ENCODE peak calls at places on chromosomes 1 and 21, in five cellular contexts. S, E, P, G and Q are unnamed samples.

GRCh38 chr1:200147094-200147493 is 119.6 kb downstream of the NR5A2 start:
- DNase-seq in S (no peak), E (no peak), P (no peak), G (no peak), Q (no peak)

GRCh38 chr1:208187499-208188041 is 56.6 kb downstream of the PLXNA2 start:
- DNase-seq in S (no peak), E (peak; percentile 53), P (no peak), G (no peak), Q (no peak)

GRCh38 chr1:3902111-3902511 is 2.0 kb upstream of the C1orf174 start:
- DNase-seq in S (no peak), E (no peak), P (peak; percentile 47), G (no peak), Q (no peak)

GRCh38 chr1:72891976-72892375 is 609.6 kb upstream of the NEGR1 start:
- DNase-seq in S (no peak), E (no peak), P (no peak), G (peak; percentile 18), Q (no peak)

GRCh38 chr21:30248844-30249243 is 32.9 kb upstream of the CLDN8 start:
- DNase-seq in S (no peak), E (no peak), P (no peak), G (no peak), Q (no peak)

GRCh38 chr1:177255411-177255810 is 84.7 kb downstream of the BRINP2 start:
- DNase-seq in S (no peak), E (no peak), P (no peak), G (peak; percentile 46), Q (peak; percentile 87)

GRCh38 chr1:113760102-113760804 is 967 bp upstream of the PHTF1 start:
- DNase-seq in S (no peak), E (no peak), P (no peak), G (no peak), Q (no peak)

GRCh38 chr1:62229468-62229867 is 34.8 kb downstream of the L1TD1 start:
- DNase-seq in S (no peak), E (no peak), P (no peak), G (no peak), Q (no peak)

GRCh38 chr1:204190212-204191211 is 5.8 kb downstream of the KISS1 start:
- DNase-seq in S (peak; percentile 32), E (no peak), P (no peak), G (peak; percentile 69), Q (no peak)

GRCh38 chr1:219761208-219761860 is 148.4 kb upstream of the ZC3H11B start:
- DNase-seq in S (no peak), E (no peak), P (no peak), G (no peak), Q (no peak)

GRCh38 chr1:226091461-226091860 is 28.9 kb downstream of the H3-3A start:
- DNase-seq in S (no peak), E (no peak), P (no peak), G (no peak), Q (no peak)

GRCh38 chr1:44947060-44947773 is 39.2 kb downstream of the EIF2B3 start:
- DNase-seq in S (peak; percentile 37), E (no peak), P (no peak), G (peak; percentile 84), Q (peak; percentile 25)

GRCh38 chr1:44786138-44786840 is 1.7 kb downstream of the BEST4 start:
- DNase-seq in S (peak; percentile 79), E (peak; percentile 68), P (peak; percentile 86), G (peak; percentile 50), Q (peak; percentile 30)

GRCh38 chr1:228205526-228206436 is 2.1 kb upstream of the OBSCN start:
- DNase-seq in S (no peak), E (no peak), P (no peak), G (no peak), Q (no peak)

GRCh38 chr1:220803401-220804201 is 16.9 kb downstream of the MTARC1 start:
- DNase-seq in S (no peak), E (no peak), P (no peak), G (peak; percentile 65), Q (peak; percentile 53)

GRCh38 chr1:52920791-52921291 is 699 bp downstream of the ECHDC2 start:
- DNase-seq in S (peak; percentile 69), E (no peak), P (peak; percentile 57), G (no peak), Q (no peak)

GRCh38 chr1:115411388-115412063 is 73.5 kb upstream of the NGF start:
- DNase-seq in S (no peak), E (no peak), P (no peak), G (peak; percentile 89), Q (peak; percentile 76)

GRCh38 chr1:113931456-113931855 is 2.3 kb downstream of the HIPK1 start:
- DNase-seq in S (no peak), E (no peak), P (no peak), G (peak; percentile 78), Q (no peak)

GRCh38 chr1:201350361-201350725 is 27.1 kb downstream of the TNNT2 start:
- DNase-seq in S (no peak), E (no peak), P (peak; percentile 14), G (no peak), Q (no peak)

GRCh38 chr21:28916150-28916893 is 76.4 kb downstream of the LTN1 start:
- DNase-seq in S (no peak), E (no peak), P (no peak), G (no peak), Q (no peak)

GRCh38 chr1:229896306-229896705 is 170.7 kb upstream of the GALNT2 start:
- DNase-seq in S (no peak), E (no peak), P (no peak), G (no peak), Q (no peak)

GRCh38 chr1:182170941-182171461 is 109.5 kb upstream of the ZNF648 start:
- DNase-seq in S (no peak), E (no peak), P (peak; percentile 65), G (no peak), Q (no peak)